ENCODE peak calls at places on chromosomes 4 and X, in six cellular contexts. B, A, E, D, X and R are unnamed samples.

GRCh38 chrX:46325312-46325877 is 219.8 kb downstream of the ZNF674 start:
- DNase-seq in B (no peak), A (peak), E (no peak), D (no peak), X (peak), R (no peak)

GRCh38 chrX:51376672-51377071 is 44.0 kb downstream of the NUDT10 start:
- DNase-seq in B (no peak), A (no peak), E (no peak), D (no peak), X (no peak), R (no peak)

GRCh38 chr4:24476209-24476781 is 108.1 kb downstream of the DHX15 start:
- DNase-seq in B (no peak), A (peak), E (no peak), D (no peak), X (peak), R (no peak)

GRCh38 chrX:18422325-18422724 is 3.1 kb upstream of the CDKL5 start:
- DNase-seq in B (no peak), A (peak), E (no peak), D (no peak), X (no peak), R (peak)

GRCh38 chr4:55851885-55852284 is 1.6 kb upstream of the EXOC1 start:
- DNase-seq in B (no peak), A (no peak), E (no peak), D (no peak), X (no peak), R (no peak)

GRCh38 chr4:174255790-174256189 is 27.7 kb downstream of the FBXO8 start:
- DNase-seq in B (no peak), A (peak), E (no peak), D (no peak), X (no peak), R (no peak)

GRCh38 chrX:84219551-84219950 is 31.6 kb upstream of the RPS6KA6 start:
- DNase-seq in B (no peak), A (peak), E (no peak), D (no peak), X (no peak), R (no peak)

GRCh38 chr4:168540865-168541607 is 44.2 kb downstream of the PALLD start:
- DNase-seq in B (no peak), A (peak), E (no peak), D (no peak), X (no peak), R (no peak)

GRCh38 chr4:20528508-20528907 is 171.8 kb upstream of the PACRGL start:
- DNase-seq in B (no peak), A (peak), E (no peak), D (no peak), X (no peak), R (no peak)

GRCh38 chr4:76856183-76856969 is 41.6 kb downstream of the SOWAHB start:
- DNase-seq in B (no peak), A (peak), E (no peak), D (no peak), X (no peak), R (no peak)

GRCh38 chr4:10461091-10461849 is 4.0 kb upstream of the ZNF518B start:
- DNase-seq in B (peak), A (peak), E (peak), D (no peak), X (peak), R (peak)

GRCh38 chr4:56241500-56241899 is 145.8 kb downstream of the AASDH start:
- DNase-seq in B (no peak), A (no peak), E (no peak), D (no peak), X (no peak), R (no peak)

GRCh38 chr4:53088132-53088531 is 226.0 kb downstream of the RASL11B start:
- DNase-seq in B (no peak), A (no peak), E (no peak), D (no peak), X (no peak), R (no peak)

GRCh38 chr4:110165382-110166285 is 32.8 kb downstream of the ELOVL6 start:
- DNase-seq in B (no peak), A (peak), E (peak), D (no peak), X (no peak), R (no peak)

GRCh38 chr4:14345356-14345775 is 656.9 kb upstream of the CPEB2 start:
- DNase-seq in B (no peak), A (peak), E (no peak), D (no peak), X (no peak), R (no peak)

GRCh38 chr4:177356191-177356590 is 46.5 kb downstream of the NEIL3 start:
- DNase-seq in B (no peak), A (peak), E (no peak), D (no peak), X (no peak), R (no peak)

GRCh38 chr4:80183196-80184052 is 13.9 kb upstream of the PRDM8 start:
- DNase-seq in B (no peak), A (peak), E (peak), D (no peak), X (peak), R (no peak)

GRCh38 chr4:35970366-35970960 is 273.9 kb downstream of the ARAP2 start:
- DNase-seq in B (no peak), A (no peak), E (no peak), D (no peak), X (no peak), R (no peak)

GRCh38 chrX:132181364-132181763 is 37.9 kb downstream of the RAP2C start:
- DNase-seq in B (no peak), A (no peak), E (no peak), D (peak), X (no peak), R (no peak)

GRCh38 chr4:6658635-6659075 is 18.2 kb downstream of the MRFAP1 start:
- DNase-seq in B (no peak), A (no peak), E (peak), D (peak), X (peak), R (no peak)

GRCh38 chr4:57234252-57234775 is 124.1 kb upstream of the IGFBP7 start:
- DNase-seq in B (no peak), A (no peak), E (no peak), D (no peak), X (no peak), R (no peak)

GRCh38 chrX:153688071-153688470 is 345 bp downstream of the SLC6A8 start:
- DNase-seq in B (no peak), A (no peak), E (no peak), D (no peak), X (no peak), R (no peak)

GRCh38 chrX:153685751-153686676 is 1.7 kb upstream of the SLC6A8 start:
- DNase-seq in B (no peak), A (no peak), E (no peak), D (no peak), X (no peak), R (no peak)

GRCh38 chrX:153688900-153689590 is 1.3 kb downstream of the SLC6A8 start:
- DNase-seq in B (no peak), A (no peak), E (no peak), D (no peak), X (no peak), R (no peak)

GRCh38 chrX:153688534-153688899 is 791 bp downstream of the SLC6A8 start:
- DNase-seq in B (no peak), A (no peak), E (no peak), D (no peak), X (no peak), R (no peak)

GRCh38 chrX:153687121-153688039 is at the start of gene SLC6A8:
- DNase-seq in B (peak), A (peak), E (no peak), D (peak), X (peak), R (no peak)
- TF ChIP-seq CTCF in B (peak), A (peak), E (peak), D (peak), X (peak), R (peak)

DNA sequence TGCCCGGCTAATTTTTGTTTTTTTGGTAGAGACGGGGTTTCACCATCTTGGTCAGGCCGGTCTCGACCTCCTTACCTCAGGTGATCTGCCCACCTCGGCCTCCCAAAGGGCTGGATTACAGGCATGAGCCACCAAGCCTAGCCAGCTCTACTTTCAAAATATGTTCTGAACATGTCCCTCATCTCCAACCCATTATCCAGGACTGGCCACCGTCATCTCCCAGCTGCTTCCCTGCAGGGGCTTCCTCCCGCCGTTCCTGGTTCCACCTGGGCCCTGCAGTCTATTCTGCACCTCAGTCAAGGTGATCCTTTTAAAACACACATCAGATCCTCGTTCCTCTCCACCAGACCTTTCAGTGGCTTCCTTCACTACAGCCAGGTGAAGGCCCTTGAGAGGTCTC is 80.9 kb upstream of the NKX1-1 start:
- DNase-seq in B (no peak), A (no peak), E (no peak), D (peak), X (no peak), R (no peak)
- TF ChIP-seq CTCF in B (no peak), A (no peak), E (no peak), D (no peak), X (no peak), R (no peak)

GRCh38 chrX:148070504-148070877 is 89.4 kb downstream of the FMR1NB start:
- DNase-seq in B (no peak), A (no peak), E (no peak), D (no peak), X (peak), R (no peak)
- TF ChIP-seq CTCF in B (no peak), A (no peak), E (no peak), D (no peak), X (peak), R (no peak)

DNA sequence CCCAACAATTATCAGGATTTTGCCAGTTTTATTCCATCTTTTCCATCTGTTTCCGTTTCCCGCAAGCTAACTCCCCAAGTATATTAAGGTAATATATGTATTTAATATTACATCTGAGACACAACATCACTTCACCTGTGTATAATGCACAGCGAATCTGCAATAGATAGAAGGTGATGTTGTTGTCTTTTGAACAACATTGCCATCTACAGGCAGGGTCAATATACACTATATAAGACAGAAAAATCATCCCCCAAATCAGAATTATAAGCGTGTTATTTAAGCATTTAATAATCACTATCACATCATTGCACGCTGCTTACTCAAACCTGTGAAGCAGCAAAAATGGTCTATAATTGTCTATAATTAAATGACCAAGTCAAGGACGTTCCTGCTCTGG is 1115.5 kb downstream of the NLGN4X start:
- DNase-seq in B (no peak), A (no peak), E (no peak), D (no peak), X (peak), R (no peak)
- TF ChIP-seq CTCF in B (peak), A (no peak), E (no peak), D (no peak), X (peak), R (peak)

GRCh38 chrX:70979136-70979762 is 48.4 kb upstream of the SLC7A3 start:
- DNase-seq in B (no peak), A (peak), E (no peak), D (no peak), X (peak), R (no peak)
- TF ChIP-seq CTCF in B (peak), A (peak), E (no peak), D (no peak), X (peak), R (peak)

DNA sequence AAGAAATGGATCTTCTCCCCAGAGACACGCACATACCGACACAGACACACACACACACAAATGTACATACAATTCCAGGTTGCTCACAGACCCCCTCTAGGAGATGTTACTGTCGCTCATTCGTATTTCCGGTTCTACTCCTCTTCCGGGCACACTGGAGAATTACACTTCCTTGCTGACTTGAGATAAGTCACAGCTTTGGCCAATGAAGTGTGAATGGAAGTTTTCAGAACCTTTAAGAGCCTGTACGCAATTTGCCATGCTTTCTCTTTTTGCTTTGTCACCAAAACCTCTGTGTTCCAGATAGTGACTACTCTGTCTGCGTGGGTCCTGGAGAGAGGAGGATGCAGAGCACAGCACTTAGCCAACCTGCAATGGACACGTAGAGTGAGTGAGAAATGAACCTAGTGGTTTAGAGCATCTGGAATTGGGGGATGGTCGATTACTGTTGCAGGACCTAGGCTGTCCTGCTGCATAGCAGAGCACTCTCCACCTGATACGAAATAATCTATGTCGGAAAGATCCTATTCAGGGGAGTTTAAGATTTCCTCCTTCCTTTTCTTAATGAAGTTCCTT is 239.5 kb upstream of the TET2 start:
- DNase-seq in B (no peak), A (no peak), E (no peak), D (no peak), X (no peak), R (no peak)
- TF ChIP-seq CTCF in B (no peak), A (no peak), E (no peak), D (no peak), X (no peak), R (no peak)

DNA sequence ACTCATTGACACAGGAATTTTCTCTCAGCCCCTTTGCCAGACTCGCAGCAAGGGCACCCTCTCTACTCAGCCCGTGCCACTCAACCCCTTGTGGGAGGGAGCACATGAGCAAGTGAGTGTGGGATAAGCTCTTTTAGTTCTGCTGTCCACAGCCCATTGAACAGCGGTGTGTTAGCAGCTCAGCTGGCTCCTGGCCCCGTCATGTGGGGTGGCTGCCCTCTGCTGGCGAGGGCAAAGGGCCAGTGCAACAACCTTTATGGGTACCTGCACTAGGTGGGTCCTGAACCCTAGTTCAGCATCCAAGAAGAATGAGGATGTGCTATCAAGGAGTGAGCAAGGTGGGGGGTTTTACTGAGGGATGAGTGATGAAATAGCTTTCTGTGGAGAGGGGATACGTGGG is 85.0 kb upstream of the ZNF81 start:
- DNase-seq in B (no peak), A (peak), E (no peak), D (no peak), X (peak), R (no peak)
- TF ChIP-seq CTCF in B (peak), A (peak), E (no peak), D (no peak), X (peak), R (no peak)